ENCODE peak calls at places on chromosomes 3 and 15, in four cellular contexts. T is ovary, D is right lobe of liver, J is left lung. U is an unnamed sample.
A peak's percentile ranks its signal among the peaks of the same experiment; 100 is the strongest.

GRCh38 chr15:91099616-91100560 is at the start of gene SV2B:
- DNase-seq in T (no peak), D (no peak), J (peak; percentile 81), U (peak; percentile 66)

GRCh38 chr3:155211940-155212339 is 81.5 kb downstream of the STRIT1 start:
- DNase-seq in T (no peak), D (no peak), J (no peak), U (no peak)

GRCh38 chr3:108006077-108006675 is 84.7 kb downstream of the CD47 start:
- DNase-seq in T (no peak), D (peak; percentile 65), J (peak; percentile 47), U (no peak)

GRCh38 chr3:128969993-128970740 is 23.7 kb downstream of the CFAP92 start:
- DNase-seq in T (no peak), D (no peak), J (no peak), U (peak; percentile 41)

GRCh38 chr3:51711352-51712019 is 4.6 kb downstream of the GRM2 start:
- DNase-seq in T (no peak), D (peak; percentile 26), J (no peak), U (no peak)

GRCh38 chr3:134483195-134483890 is 2.4 kb downstream of the ANAPC13 start:
- DNase-seq in T (no peak), D (no peak), J (no peak), U (no peak)

GRCh38 chr3:25885544-25885943 is 95.7 kb downstream of the OXSM start:
- DNase-seq in T (no peak), D (no peak), J (no peak), U (no peak)

GRCh38 chr3:113783980-113784379 is 37.1 kb downstream of the ATP6V1A start:
- DNase-seq in T (no peak), D (no peak), J (no peak), U (peak; percentile 26)

GRCh38 chr3:169772530-169772950 is 656 bp upstream of the MYNN start:
- DNase-seq in T (peak; percentile 78), D (peak; percentile 73), J (peak; percentile 75), U (no peak)

GRCh38 chr15:55247276-55247675 is 42.3 kb downstream of the RAB27A start:
- DNase-seq in T (no peak), D (no peak), J (no peak), U (no peak)

GRCh38 chr3:129282727-129283327 is 4.2 kb downstream of the HMCES start:
- DNase-seq in T (no peak), D (no peak), J (no peak), U (peak; percentile 78)

GRCh38 chr3:23602895-23603443 is 202.8 kb upstream of the UBE2E1 start:
- DNase-seq in T (no peak), D (no peak), J (no peak), U (no peak)

GRCh38 chr15:34583399-34584320 is at the start of gene GOLGA8B:
- DNase-seq in T (peak; percentile 73), D (peak; percentile 88), J (peak; percentile 90), U (peak; percentile 90)

GRCh38 chr3:51794202-51794601 is 15.2 kb upstream of the IQCF6 start:
- DNase-seq in T (no peak), D (no peak), J (no peak), U (no peak)

GRCh38 chr3:195041871-195042740 is 228.9 kb downstream of the XXYLT1 start:
- DNase-seq in T (no peak), D (no peak), J (no peak), U (no peak)

GRCh38 chr3:41975421-41976103 is 13.7 kb upstream of the ULK4 start:
- DNase-seq in T (no peak), D (no peak), J (no peak), U (no peak)

GRCh38 chr3:41267975-41268640 is 68.8 kb downstream of the CTNNB1 start:
- DNase-seq in T (no peak), D (no peak), J (no peak), U (no peak)

GRCh38 chr15:45549831-45550230 is 27.3 kb upstream of the SLC30A4 start:
- DNase-seq in T (no peak), D (no peak), J (no peak), U (no peak)

GRCh38 chr15:64019764-64020163 is 26.5 kb downstream of the DAPK2 start:
- DNase-seq in T (no peak), D (peak; percentile 68), J (no peak), U (no peak)

GRCh38 chr3:115708540-115708939 is 85.2 kb downstream of the GAP43 start:
- DNase-seq in T (no peak), D (no peak), J (no peak), U (no peak)

GRCh38 chr3:25856902-25857518 is 67.1 kb downstream of the OXSM start:
- DNase-seq in T (no peak), D (no peak), J (no peak), U (no peak)

GRCh38 chr3:132997404-132997803 is 40.8 kb upstream of the TMEM108 start:
- DNase-seq in T (no peak), D (no peak), J (no peak), U (no peak)

DNA sequence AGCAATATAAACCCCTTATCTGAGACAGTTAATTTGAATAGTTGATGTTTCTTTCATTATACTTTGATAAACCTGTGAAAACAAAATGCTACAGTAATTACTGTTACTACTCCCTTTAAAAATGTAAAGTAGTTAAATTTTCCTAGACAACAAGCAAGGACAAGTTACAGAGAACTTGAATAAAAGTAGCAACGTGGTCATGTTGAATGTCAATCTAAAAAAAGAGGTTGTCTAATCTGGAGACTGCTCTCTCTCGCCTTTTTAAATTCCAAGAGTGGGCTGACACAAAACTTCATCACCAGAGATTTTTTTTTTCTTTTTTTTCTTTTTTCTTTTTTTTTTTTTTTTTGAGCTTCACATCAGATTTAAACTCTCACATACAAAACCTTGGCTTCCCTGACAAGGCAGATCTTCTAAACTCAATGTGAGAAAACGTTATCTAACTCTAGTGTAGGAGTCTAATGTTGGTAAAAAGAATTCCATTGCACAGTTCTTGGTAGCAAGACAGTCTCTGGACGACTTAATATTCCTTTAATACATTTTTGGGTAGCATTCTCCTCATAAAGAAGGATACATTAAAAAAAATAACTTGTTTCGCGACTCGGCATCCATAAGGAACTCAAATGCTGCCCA is 4.1 kb downstream of the FOXP1 start:
- DNase-seq in T (no peak), D (no peak), J (no peak), U (no peak)
- H3K4me3 ChIP-seq in T (peak overlapping the region; percentile 86), D (no peak overlapping the region), J (peak overlapping the region; percentile 1), U (peak overlapping the region; percentile 76)

DNA sequence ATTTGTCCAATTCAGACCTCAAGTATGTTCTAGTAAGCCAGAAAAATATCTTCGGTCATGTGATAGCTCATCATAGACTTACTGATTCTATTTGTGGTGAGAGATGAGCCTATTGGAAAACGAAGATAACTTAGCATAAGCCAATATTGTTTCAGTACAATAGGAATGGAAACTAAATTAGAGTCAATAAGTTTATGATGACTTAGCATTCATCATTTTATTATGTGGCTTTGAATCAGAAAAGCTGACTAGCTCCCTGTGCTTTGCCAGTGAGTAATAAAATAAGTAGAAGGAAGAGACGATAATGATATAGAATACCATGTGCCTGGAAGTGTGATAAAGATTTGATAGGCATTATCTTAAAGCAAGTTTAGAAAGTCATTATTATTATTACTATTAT is 605.6 kb downstream of the AGBL1 start:
- DNase-seq in T (no peak), D (no peak), J (no peak), U (no peak)
- H3K9me3 ChIP-seq in T (no peaks in the 10 kb centered on the region), D (no peaks in the 10 kb centered on the region), J (no peaks in the 10 kb centered on the region), U (no peaks in the 10 kb centered on the region)

GRCh38 chr15:38557855-38558713 is 6.5 kb downstream of the RASGRP1 start:
- DNase-seq in T (no peak), D (no peak), J (no peak), U (no peak)
- H3K4me1 ChIP-seq in T (no peaks in the 10 kb centered on the region), D (no peaks in the 10 kb centered on the region), J (peaks cover 8% of the 10 kb centered on the region), U (peaks cover 100% of the 10 kb centered on the region)

GRCh38 chr3:16865335-16865734 is 19.4 kb upstream of the PLCL2 start:
- DNase-seq in T (no peak), D (no peak), J (no peak), U (no peak)

GRCh38 chr3:16866447-16867025 is 18.2 kb upstream of the PLCL2 start:
- DNase-seq in T (no peak), D (no peak), J (no peak), U (no peak)

GRCh38 chr3:16861432-16861831 is 23.3 kb upstream of the PLCL2 start:
- DNase-seq in T (no peak), D (no peak), J (no peak), U (no peak)

GRCh38 chr3:16868513-16868912 is 16.2 kb upstream of the PLCL2 start:
- DNase-seq in T (no peak), D (no peak), J (no peak), U (no peak)

DNA sequence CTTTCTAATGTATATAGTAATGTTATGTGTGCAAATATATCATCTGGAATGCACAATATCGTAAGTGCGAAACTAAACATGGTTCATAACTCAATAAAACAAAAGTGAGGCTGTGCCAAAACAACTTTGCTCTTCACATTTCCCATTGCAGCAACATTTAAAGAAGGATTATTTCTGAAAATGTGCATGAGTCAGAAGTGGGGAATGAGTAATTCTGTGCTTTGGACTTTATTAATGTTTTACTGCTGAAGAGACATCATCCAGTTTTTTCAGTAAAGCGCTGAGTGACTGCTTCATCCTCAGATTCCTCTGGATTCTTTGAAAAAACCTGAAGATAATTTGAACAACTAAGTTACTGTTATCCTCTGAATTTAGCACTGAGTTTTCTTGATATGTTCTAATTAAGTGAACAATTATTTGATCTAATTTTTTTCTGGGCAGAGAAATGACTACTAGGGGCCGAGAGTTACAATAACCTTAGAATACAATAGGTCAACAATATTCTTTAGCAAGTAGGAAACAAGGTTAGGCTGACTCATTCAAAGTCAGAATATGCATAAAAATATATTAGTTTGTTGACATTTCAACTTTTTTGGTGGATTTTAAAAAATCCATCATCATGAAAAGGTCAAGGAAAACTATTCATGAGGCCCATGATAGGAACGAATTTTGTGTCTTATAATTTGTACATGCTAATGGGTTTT is 20.0 kb upstream of the PLCL2 start:
- DNase-seq in T (no peak), D (no peak), J (no peak), U (no peak)
- H3K4me3 ChIP-seq in T (no peak overlapping the region), D (no peak overlapping the region), J (no peak overlapping the region), U (no peak overlapping the region)